ENCODE peak calls at places on chromosomes 2 and 18, in seven cellular contexts. E is IMR-90, M is cardiac muscle cell, X is GM12865, A is PC-3, O is GM10248, B is cardiac fibroblast. Z is an unnamed sample.

GRCh38 chr2:73986085-73986680 is 1.5 kb downstream of the TET3 start:
- DNase-seq in A (no peak), O (no peak), M (no peak), X (peak; percentile 58), B (no peak), E (no peak), Z (no peak)

GRCh38 chr2:101160454-101160853 is 9.3 kb upstream of the TBC1D8 start:
- DNase-seq in M (peak; percentile 61), E (peak; percentile 29), B (peak; percentile 79), A (peak; percentile 96), X (no peak), O (no peak), Z (no peak)

GRCh38 chr2:207162319-207162718 is 3.4 kb downstream of the KLF7 start:
- DNase-seq in O (no peak), A (no peak), M (peak; percentile 39), E (no peak), X (no peak), B (peak; percentile 46), Z (no peak)

GRCh38 chr18:76983613-76984051 is 149.0 kb downstream of the MBP start:
- DNase-seq in M (no peak), X (no peak), O (no peak), A (no peak), E (no peak), B (no peak), Z (no peak)

GRCh38 chr2:211457325-211457724 is 900.9 kb downstream of the CPS1 start:
- DNase-seq in O (no peak), A (no peak), B (no peak), M (no peak), E (no peak), X (no peak), Z (no peak)

GRCh38 chr2:30446602-30447148 is 371 bp upstream of the LCLAT1 start:
- DNase-seq in E (no peak), X (no peak), M (peak; percentile 30), A (peak; percentile 19), B (peak; percentile 18), O (no peak), Z (no peak)

GRCh38 chr2:16279201-16279570 is 338.8 kb downstream of the MYCN start:
- DNase-seq in A (no peak), O (no peak), B (no peak), X (no peak), E (no peak), M (no peak), Z (no peak)

GRCh38 chr2:6372317-6372903 is 493.3 kb downstream of the CMPK2 start:
- DNase-seq in A (no peak), E (peak; percentile 73), X (no peak), O (no peak), B (no peak), M (no peak), Z (no peak)

GRCh38 chr2:9707008-9707407 is 76.2 kb upstream of the YWHAQ start:
- DNase-seq in B (no peak), A (no peak), E (no peak), M (no peak), X (no peak), O (no peak), Z (no peak)

GRCh38 chr2:9702604-9703084 is 71.8 kb upstream of the YWHAQ start:
- DNase-seq in O (no peak), A (peak; percentile 8), B (no peak), M (no peak), E (no peak), X (no peak), Z (no peak)

GRCh38 chr2:9703085-9703641 is 72.4 kb upstream of the YWHAQ start:
- DNase-seq in O (no peak), A (peak; percentile 98), M (peak; percentile 85), X (peak; percentile 58), E (peak; percentile 71), B (peak; percentile 94), Z (no peak)

GRCh38 chr2:9704600-9704999 is 73.8 kb upstream of the YWHAQ start:
- DNase-seq in A (no peak), O (no peak), M (no peak), X (no peak), B (no peak), E (no peak), Z (no peak)

DNA sequence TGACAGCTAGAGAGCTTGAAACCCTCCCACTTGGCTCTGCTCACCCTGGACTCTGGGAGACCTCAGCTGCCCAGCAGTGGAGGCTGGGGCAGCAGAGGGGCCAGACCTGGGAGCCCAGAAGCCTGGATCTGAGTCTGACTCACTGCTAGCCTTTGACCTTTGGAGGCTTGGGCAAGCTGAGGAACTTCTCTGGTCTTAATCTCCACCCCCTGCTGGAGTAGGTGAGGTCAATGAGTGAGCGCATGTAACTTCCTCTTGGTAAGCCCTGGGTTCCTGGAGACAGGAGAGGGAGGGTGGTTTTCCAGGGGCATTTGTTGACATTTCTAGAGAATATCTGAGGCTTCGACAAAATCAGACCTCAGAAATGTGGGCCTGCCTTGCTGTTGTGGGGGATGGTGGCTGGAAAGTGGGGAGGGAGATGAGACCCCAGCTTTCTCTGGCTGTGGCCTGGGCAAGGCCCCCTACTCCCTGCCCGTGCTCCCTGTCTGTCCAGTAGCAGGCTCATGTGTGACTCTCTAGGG is 73.0 kb upstream of the YWHAQ start:
- DNase-seq in X (peak; percentile 27), E (peak; percentile 79), M (peak; percentile 75), B (peak; percentile 84), O (no peak), A (peak; percentile 85), Z (no peak)
- TF ChIP-seq CTCF in X (no peak), E (peak; percentile 5), M (peak; percentile 2), B (no peak), O (no peak), A (no peak), Z (no peak)

GRCh38 chr2:238239552-238239871 is 326 bp downstream of the HES6 start:
- DNase-seq in A (no peak), E (no peak), X (peak; percentile 21), B (no peak), M (no peak), O (no peak), Z (no peak)

GRCh38 chr2:238241970-238242369 is 2.1 kb upstream of the HES6 start:
- DNase-seq in M (no peak), E (no peak), A (no peak), O (no peak), B (no peak), X (no peak), Z (no peak)

GRCh38 chr2:238242731-238243495 is 3.1 kb upstream of the HES6 start:
- DNase-seq in A (no peak), E (no peak), O (no peak), X (no peak), B (peak; percentile 41), M (peak; percentile 54), Z (no peak)

GRCh38 chr2:238239872-238240760 is at the start of gene HES6:
- DNase-seq in A (peak; percentile 89), X (peak; percentile 91), B (peak; percentile 87), M (peak; percentile 88), O (peak; percentile 93), E (peak; percentile 82), Z (peak; percentile 94)

DNA sequence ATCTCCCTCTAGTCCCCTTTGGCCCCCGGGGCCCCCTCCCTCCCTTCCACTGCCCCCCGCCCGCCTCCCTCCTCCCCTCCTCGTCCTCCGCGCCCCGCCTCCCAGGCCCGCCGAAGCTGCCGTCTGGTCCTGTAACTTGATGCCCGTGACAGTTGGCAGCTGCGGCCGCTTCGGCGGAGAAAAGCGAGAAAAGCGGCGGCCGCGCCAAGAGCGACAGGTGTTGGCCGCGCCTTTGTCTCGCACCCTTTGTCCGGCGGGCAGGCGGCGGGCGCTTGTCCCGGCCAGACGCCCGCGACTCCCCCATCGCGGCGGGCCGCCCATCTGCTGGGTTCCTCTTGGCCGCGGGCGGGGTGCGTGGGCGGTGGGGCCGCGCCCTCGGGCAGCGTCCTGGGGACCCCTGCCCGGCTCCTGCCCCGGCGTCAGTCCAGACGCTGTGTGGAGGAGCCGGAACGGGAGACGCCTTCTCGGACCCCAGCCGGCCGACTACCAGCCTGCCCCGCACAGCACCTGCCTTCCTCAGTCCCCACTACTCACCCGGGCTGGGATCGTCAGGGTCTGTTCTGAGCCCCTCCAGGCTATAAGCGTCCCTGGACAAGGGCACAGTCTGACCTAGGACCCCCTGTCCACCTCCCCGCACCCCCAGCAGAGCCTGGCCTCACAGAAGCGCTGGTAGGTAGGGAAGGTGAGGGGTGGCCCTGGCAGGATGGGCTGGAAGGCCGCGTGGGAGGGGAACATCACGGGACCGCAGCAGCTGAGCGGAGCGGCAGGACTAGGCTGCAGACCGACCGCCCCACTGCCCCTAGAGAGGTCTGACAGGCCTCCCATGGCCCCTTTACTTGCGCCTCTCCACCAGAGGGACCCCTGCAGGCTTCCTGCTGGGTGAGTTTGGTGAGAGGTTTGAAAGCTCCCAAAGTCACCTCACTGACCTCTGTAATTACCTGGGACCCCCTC is 1.2 kb upstream of the HES6 start:
- DNase-seq in B (no peak), X (peak; percentile 67), O (no peak), M (peak; percentile 30), E (no peak), A (peak; percentile 70), Z (no peak)
- TF ChIP-seq CTCF in B (no peak), X (no peak), O (no peak), M (no peak), E (no peak), A (no peak), Z (no peak)

GRCh38 chr2:136056077-136056688 is 61.8 kb downstream of the CXCR4 start:
- DNase-seq in M (no peak), E (no peak), A (no peak), B (no peak), X (peak; percentile 85), O (no peak), Z (no peak)

GRCh38 chr2:136058951-136059530 is 58.9 kb downstream of the CXCR4 start:
- DNase-seq in A (no peak), X (peak; percentile 76), E (no peak), B (no peak), M (no peak), O (no peak), Z (no peak)

GRCh38 chr2:136057802-136058140 is 60.2 kb downstream of the CXCR4 start:
- DNase-seq in X (no peak), B (no peak), E (no peak), M (no peak), O (no peak), A (no peak), Z (no peak)

GRCh38 chr2:136058262-136058661 is 59.7 kb downstream of the CXCR4 start:
- DNase-seq in A (no peak), X (no peak), E (no peak), B (no peak), O (no peak), M (no peak), Z (no peak)

GRCh38 chr2:136057023-136057801 is 60.7 kb downstream of the CXCR4 start:
- DNase-seq in B (no peak), E (no peak), X (peak; percentile 82), A (no peak), O (no peak), M (no peak), Z (no peak)
- TF ChIP-seq CTCF in B (no peak), E (no peak), X (no peak), A (no peak), O (no peak), M (no peak), Z (no peak)

GRCh38 chr2:120448961-120449421 is 103.1 kb downstream of the INHBB start:
- DNase-seq in A (no peak), O (no peak), X (no peak), B (no peak), E (no peak), M (no peak), Z (no peak)

GRCh38 chr2:120450196-120450820 is 104.4 kb downstream of the INHBB start:
- DNase-seq in M (no peak), O (no peak), A (peak; percentile 20), B (no peak), X (no peak), E (peak; percentile 16), Z (no peak)

GRCh38 chr2:120447122-120447785 is 101.3 kb downstream of the INHBB start:
- DNase-seq in M (no peak), X (no peak), A (peak; percentile 17), B (no peak), O (no peak), E (no peak), Z (no peak)

GRCh38 chr2:120446236-120447121 is 100.5 kb downstream of the INHBB start:
- DNase-seq in X (no peak), B (no peak), A (no peak), O (no peak), E (no peak), M (no peak), Z (no peak)

GRCh38 chr2:120448427-120448826 is 102.5 kb downstream of the INHBB start:
- DNase-seq in X (no peak), B (no peak), M (no peak), E (no peak), O (no peak), A (no peak), Z (no peak)
- TF ChIP-seq CTCF in X (no peak), B (no peak), M (no peak), E (no peak), O (no peak), A (no peak), Z (no peak)

Z was measured in GM13976.